ENCODE peak calls at places on chromosomes 5 and 9, in nine cellular contexts. H is astrocyte of the spinal cord, I is ovary, K is cardiac muscle cell, Z is fibroblast of pulmonary artery, C is fibroblast of lung, D is brain microvascular endothelial cell, X is HepG2, T is DND-41. E is an unnamed sample.

GRCh38 chr5:103624035-103624461 is 61.5 kb upstream of the NUDT12 start:
- DNase-seq in H (peak; percentile 91), I (no peak), K (no peak), Z (peak; percentile 88), C (peak; percentile 74), D (peak; percentile 60), X (no peak), T (no peak), E (no peak)

GRCh38 chr5:132495063-132495671 is 4.6 kb upstream of the IRF1 start:
- DNase-seq in H (no peak), I (peak; percentile 40), K (no peak), Z (no peak), C (no peak), D (no peak), X (no peak), T (no peak), E (no peak)

GRCh38 chr9:115254781-115255180 is 136.8 kb upstream of the TNC start:
- DNase-seq in H (no peak), I (no peak), K (peak; percentile 1), Z (no peak), C (peak; percentile 23), D (no peak), X (no peak), T (no peak), E (no peak)

GRCh38 chr5:119418782-119419101 is 33.6 kb upstream of the HSD17B4 start:
- DNase-seq in H (no peak), I (no peak), K (no peak), Z (no peak), C (no peak), D (no peak), X (no peak), T (no peak), E (no peak)

GRCh38 chr9:114611516-114612271 is 603 bp downstream of the TMEM268 start:
- DNase-seq in H (peak; percentile 53), I (peak; percentile 86), K (peak; percentile 61), Z (peak; percentile 77), C (peak; percentile 66), D (peak; percentile 37), X (no peak), T (peak; percentile 54), E (peak; percentile 84)

GRCh38 chr5:119171686-119172085 is 100.8 kb downstream of the DMXL1 start:
- DNase-seq in H (no peak), I (no peak), K (no peak), Z (no peak), C (no peak), D (no peak), X (no peak), T (no peak), E (no peak)

GRCh38 chr5:75020016-75020656 is 32.2 kb downstream of the GCNT4 start:
- DNase-seq in H (no peak), I (no peak), K (no peak), Z (no peak), C (no peak), D (no peak), X (peak; percentile 48), T (no peak), E (no peak)

GRCh38 chr5:89457411-89458329 is 574.7 kb upstream of the MEF2C start:
- DNase-seq in H (peak; percentile 83), I (no peak), K (no peak), Z (peak; percentile 36), C (peak; percentile 85), D (peak; percentile 6), X (no peak), T (no peak), E (no peak)

GRCh38 chr5:112917453-112918005 is 4.5 kb downstream of the REEP5 start:
- DNase-seq in H (peak; percentile 7), I (no peak), K (peak; percentile 13), Z (peak; percentile 7), C (peak; percentile 17), D (no peak), X (peak; percentile 28), T (peak; percentile 38), E (no peak)

GRCh38 chr9:15889555-15889954 is 336.7 kb downstream of the CCDC171 start:
- DNase-seq in H (peak; percentile 32), I (no peak), K (peak; percentile 0), Z (peak; percentile 83), C (peak; percentile 87), D (peak; percentile 55), X (no peak), T (no peak), E (no peak)

GRCh38 chr5:72600401-72600981 is 93.3 kb upstream of the ZNF366 start:
- DNase-seq in H (peak; percentile 88), I (no peak), K (no peak), Z (peak; percentile 81), C (peak; percentile 89), D (peak; percentile 93), X (no peak), T (no peak), E (no peak)

GRCh38 chr5:136424835-136425694 is 59.7 kb upstream of the TRPC7 start:
- DNase-seq in H (peak; percentile 17), I (peak; percentile 35), K (peak; percentile 88), Z (peak; percentile 61), C (peak; percentile 31), D (peak; percentile 21), X (peak; percentile 56), T (peak; percentile 69), E (peak; percentile 91)

GRCh38 chr5:150731669-150732068 is 27.1 kb downstream of the DCTN4 start:
- DNase-seq in H (no peak), I (no peak), K (no peak), Z (no peak), C (no peak), D (no peak), X (no peak), T (no peak), E (no peak)

GRCh38 chr5:154273028-154273617 is 82.6 kb downstream of the GALNT10 start:
- DNase-seq in H (peak; percentile 43), I (peak; percentile 34), K (no peak), Z (peak; percentile 58), C (peak; percentile 43), D (no peak), X (no peak), T (no peak), E (peak; percentile 62)

GRCh38 chr9:70947086-70947485 is 174.3 kb downstream of the TRPM3 start:
- DNase-seq in H (peak; percentile 46), I (no peak), K (no peak), Z (no peak), C (peak; percentile 55), D (no peak), X (no peak), T (no peak), E (no peak)

GRCh38 chr5:126610616-126611015 is 9.9 kb downstream of the PHAX start:
- DNase-seq in H (no peak), I (no peak), K (no peak), Z (no peak), C (no peak), D (no peak), X (no peak), T (no peak), E (no peak)

DNA sequence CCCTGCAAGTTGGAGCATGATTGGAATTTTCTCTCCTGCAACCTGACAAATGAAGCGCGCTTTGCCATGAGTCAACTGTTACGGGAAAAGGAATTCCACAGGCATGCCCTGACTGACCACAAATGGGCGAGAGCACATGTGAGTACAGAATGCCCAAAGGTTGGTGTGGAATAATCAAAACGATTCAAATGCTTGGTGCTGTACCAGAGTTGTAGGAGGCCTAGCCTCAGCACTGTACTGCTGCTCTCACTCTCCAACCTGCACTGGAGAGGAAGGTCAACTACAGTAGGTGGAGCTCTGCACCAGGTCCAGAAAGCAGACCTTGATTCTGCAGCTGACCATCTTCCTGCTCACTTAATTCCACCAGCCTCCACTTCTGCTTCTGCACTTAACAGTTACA is 406.9 kb upstream of the ACTBL2 start:
- DNase-seq in H (peak; percentile 90), I (no peak), K (peak; percentile 20), Z (peak; percentile 68), C (peak; percentile 96), D (peak; percentile 44), X (peak; percentile 9), T (no peak), E (peak; percentile 19)
- TF ChIP-seq CTCF in H (peak; percentile 53), I (no peak), K (peak; percentile 34), Z (peak; percentile 43), C (peak; percentile 11), D (peak; percentile 59), X (peak; percentile 58), T (no peak), E (no peak)

GRCh38 chr5:173717959-173718358 is 101.5 kb upstream of the BOD1 start:
- DNase-seq in H (no peak), I (no peak), K (no peak), Z (peak; percentile 31), C (no peak), D (no peak), X (no peak), T (no peak), E (no peak)

GRCh38 chr5:173718469-173718868 is 102.0 kb upstream of the BOD1 start:
- DNase-seq in H (no peak), I (no peak), K (no peak), Z (no peak), C (no peak), D (no peak), X (no peak), T (no peak), E (no peak)

GRCh38 chr5:173716058-173716682 is 99.7 kb upstream of the BOD1 start:
- DNase-seq in H (no peak), I (no peak), K (no peak), Z (no peak), C (no peak), D (no peak), X (no peak), T (no peak), E (no peak)

GRCh38 chr5:173720341-173721258 is 104.2 kb upstream of the BOD1 start:
- DNase-seq in H (no peak), I (no peak), K (no peak), Z (no peak), C (no peak), D (no peak), X (no peak), T (no peak), E (no peak)

GRCh38 chr5:173721259-173722232 is 105.1 kb upstream of the BOD1 start:
- DNase-seq in H (no peak), I (no peak), K (no peak), Z (no peak), C (peak; percentile 47), D (no peak), X (no peak), T (no peak), E (no peak)
- H3K4me3 ChIP-seq in H (no peak overlapping the region), I (no peak overlapping the region), K (no peak overlapping the region), Z (no peak overlapping the region), C (no peak overlapping the region), D (no peak overlapping the region), X (no peak overlapping the region), T (no peak overlapping the region), E (no peak overlapping the region)

DNA sequence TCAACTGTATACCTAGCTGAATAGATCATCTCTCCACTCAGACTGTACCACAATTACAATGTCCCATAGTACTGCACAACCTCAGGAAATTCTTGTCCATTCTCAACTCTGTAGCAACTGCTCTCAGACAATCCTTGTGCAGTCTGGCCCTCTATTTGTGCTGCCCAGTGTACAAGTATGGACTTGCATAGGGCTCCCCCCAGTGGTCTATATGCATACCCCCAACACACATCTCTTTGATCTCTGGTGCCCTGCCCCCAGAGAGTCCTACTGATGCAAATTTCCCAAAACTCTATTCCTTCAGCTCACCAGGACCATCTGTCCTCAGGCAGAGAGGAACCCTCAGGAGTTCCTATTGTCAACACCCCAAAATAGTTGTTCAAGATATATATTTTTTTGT is 205.3 kb downstream of the SLCO4C1 start:
- DNase-seq in H (no peak), I (no peak), K (peak; percentile 72), Z (no peak), C (no peak), D (no peak), X (peak; percentile 77), T (peak; percentile 17), E (peak; percentile 57)
- TF ChIP-seq CTCF in H (peak; percentile 26), I (no peak), K (no peak), Z (no peak), C (no peak), D (peak; percentile 20), X (peak; percentile 81), T (peak; percentile 55), E (no peak)

GRCh38 chr5:157306690-157307089 is 40.8 kb downstream of the CYFIP2 start:
- DNase-seq in H (no peak), I (no peak), K (no peak), Z (no peak), C (no peak), D (no peak), X (no peak), T (no peak), E (no peak)
- H3K4me3 ChIP-seq in H (no peak overlapping the region), I (no peak overlapping the region), K (no peak overlapping the region), Z (no peak overlapping the region), C (no peak overlapping the region), D (no peak overlapping the region), X (no peak overlapping the region), T (no peak overlapping the region), E (no peak overlapping the region)